ENCODE peak calls at places on chromosomes 13 and 19, in eight cellular contexts. One of them, this sample, is unnamed.

GRCh38 chr19:16359074-16359473 is 34.4 kb downstream of the KLF2 start:
- DNase-seq in tibial artery: no peak
- DNase-seq in breast epithelium: no peak
- DNase-seq in left ventricle myocardium inferior: no peak
- DNase-seq in fibroblast of pulmonary artery: no peak
- DNase-seq in fibroblast of the aortic adventitia: no peak
- DNase-seq in NB4: no peak
- DNase-seq in CD8-positive, alpha-beta T cell: no peak
- DNase-seq in this sample: no peak

GRCh38 chr13:35789335-35790166 is 313.1 kb upstream of the MAB21L1 start:
- DNase-seq in left ventricle myocardium inferior: no peak
- DNase-seq in tibial artery: no peak
- DNase-seq in NB4: peak
- DNase-seq in breast epithelium: no peak
- DNase-seq in fibroblast of the aortic adventitia: peak
- DNase-seq in fibroblast of pulmonary artery: peak
- DNase-seq in CD8-positive, alpha-beta T cell: no peak
- DNase-seq in this sample: peak

GRCh38 chr13:50357586-50358118 is 342.4 kb downstream of the KCNRG start:
- DNase-seq in tibial artery: no peak
- DNase-seq in CD8-positive, alpha-beta T cell: no peak
- DNase-seq in NB4: no peak
- DNase-seq in breast epithelium: peak
- DNase-seq in left ventricle myocardium inferior: no peak
- DNase-seq in fibroblast of the aortic adventitia: peak
- DNase-seq in fibroblast of pulmonary artery: peak
- DNase-seq in this sample: peak

GRCh38 chr13:99215466-99215865 is 14.8 kb downstream of the UBAC2 start:
- DNase-seq in CD8-positive, alpha-beta T cell: peak
- DNase-seq in breast epithelium: no peak
- DNase-seq in left ventricle myocardium inferior: no peak
- DNase-seq in fibroblast of the aortic adventitia: no peak
- DNase-seq in tibial artery: no peak
- DNase-seq in fibroblast of pulmonary artery: no peak
- DNase-seq in NB4: no peak
- DNase-seq in this sample: no peak

GRCh38 chr19:7697721-7698287 is 4.1 kb downstream of the FCER2 start:
- DNase-seq in NB4: no peak
- DNase-seq in fibroblast of pulmonary artery: no peak
- DNase-seq in breast epithelium: no peak
- DNase-seq in fibroblast of the aortic adventitia: no peak
- DNase-seq in tibial artery: no peak
- DNase-seq in left ventricle myocardium inferior: no peak
- DNase-seq in CD8-positive, alpha-beta T cell: no peak
- DNase-seq in this sample: no peak

GRCh38 chr13:56019606-56020005 is 1121.1 kb upstream of the PRR20A start:
- DNase-seq in fibroblast of the aortic adventitia: no peak
- DNase-seq in left ventricle myocardium inferior: no peak
- DNase-seq in tibial artery: no peak
- DNase-seq in NB4: no peak
- DNase-seq in breast epithelium: no peak
- DNase-seq in fibroblast of pulmonary artery: no peak
- DNase-seq in CD8-positive, alpha-beta T cell: no peak
- DNase-seq in this sample: no peak

GRCh38 chr19:8097681-8098567 is 45.4 kb downstream of the CCL25 start:
- DNase-seq in left ventricle myocardium inferior: no peak
- DNase-seq in fibroblast of pulmonary artery: no peak
- DNase-seq in breast epithelium: no peak
- DNase-seq in CD8-positive, alpha-beta T cell: no peak
- DNase-seq in NB4: no peak
- DNase-seq in fibroblast of the aortic adventitia: no peak
- DNase-seq in tibial artery: no peak
- DNase-seq in this sample: no peak

GRCh38 chr19:46574533-46574932 is 26.6 kb upstream of the CALM3 start:
- DNase-seq in left ventricle myocardium inferior: no peak
- DNase-seq in tibial artery: no peak
- DNase-seq in fibroblast of the aortic adventitia: peak
- DNase-seq in fibroblast of pulmonary artery: no peak
- DNase-seq in NB4: no peak
- DNase-seq in breast epithelium: no peak
- DNase-seq in CD8-positive, alpha-beta T cell: no peak
- DNase-seq in this sample: no peak

GRCh38 chr13:113539176-113539575 is 45.4 kb upstream of the TFDP1 start:
- DNase-seq in CD8-positive, alpha-beta T cell: no peak
- DNase-seq in fibroblast of the aortic adventitia: no peak
- DNase-seq in breast epithelium: peak
- DNase-seq in tibial artery: peak
- DNase-seq in fibroblast of pulmonary artery: no peak
- DNase-seq in left ventricle myocardium inferior: no peak
- DNase-seq in NB4: no peak
- DNase-seq in this sample: no peak

GRCh38 chr13:20140487-20140886 is 20.4 kb downstream of the GJA3 start:
- DNase-seq in tibial artery: no peak
- DNase-seq in fibroblast of pulmonary artery: no peak
- DNase-seq in NB4: no peak
- DNase-seq in CD8-positive, alpha-beta T cell: no peak
- DNase-seq in left ventricle myocardium inferior: no peak
- DNase-seq in breast epithelium: no peak
- DNase-seq in fibroblast of the aortic adventitia: no peak
- DNase-seq in this sample: no peak

GRCh38 chr19:55352040-55352439 is 2.5 kb downstream of the COX6B2 start:
- DNase-seq in breast epithelium: no peak
- DNase-seq in fibroblast of the aortic adventitia: no peak
- DNase-seq in left ventricle myocardium inferior: no peak
- DNase-seq in fibroblast of pulmonary artery: no peak
- DNase-seq in CD8-positive, alpha-beta T cell: no peak
- DNase-seq in NB4: peak
- DNase-seq in tibial artery: no peak
- DNase-seq in this sample: no peak

GRCh38 chr19:43759515-43759914 is 4.8 kb upstream of the SMG9 start:
- DNase-seq in CD8-positive, alpha-beta T cell: no peak
- DNase-seq in NB4: no peak
- DNase-seq in left ventricle myocardium inferior: no peak
- DNase-seq in tibial artery: no peak
- DNase-seq in fibroblast of pulmonary artery: no peak
- DNase-seq in breast epithelium: no peak
- DNase-seq in fibroblast of the aortic adventitia: peak
- DNase-seq in this sample: peak

GRCh38 chr19:19554074-19555023 is 16.3 kb downstream of the CILP2 start:
- DNase-seq in CD8-positive, alpha-beta T cell: peak
- DNase-seq in left ventricle myocardium inferior: peak
- DNase-seq in NB4: peak
- DNase-seq in tibial artery: peak
- DNase-seq in fibroblast of the aortic adventitia: peak
- DNase-seq in breast epithelium: no peak
- DNase-seq in fibroblast of pulmonary artery: peak
- DNase-seq in this sample: peak

GRCh38 chr19:19550972-19551861 is 13.2 kb downstream of the CILP2 start:
- DNase-seq in CD8-positive, alpha-beta T cell: no peak
- DNase-seq in breast epithelium: no peak
- DNase-seq in left ventricle myocardium inferior: no peak
- DNase-seq in fibroblast of the aortic adventitia: no peak
- DNase-seq in NB4: no peak
- DNase-seq in tibial artery: no peak
- DNase-seq in fibroblast of pulmonary artery: no peak
- DNase-seq in this sample: no peak

GRCh38 chr19:19551862-19552192 is 13.8 kb downstream of the CILP2 start:
- DNase-seq in tibial artery: peak
- DNase-seq in fibroblast of the aortic adventitia: no peak
- DNase-seq in left ventricle myocardium inferior: no peak
- DNase-seq in NB4: no peak
- DNase-seq in CD8-positive, alpha-beta T cell: no peak
- DNase-seq in breast epithelium: no peak
- DNase-seq in fibroblast of pulmonary artery: no peak
- DNase-seq in this sample: peak

GRCh38 chr19:19553670-19554069 is 15.6 kb downstream of the CILP2 start:
- DNase-seq in NB4: no peak
- DNase-seq in left ventricle myocardium inferior: no peak
- DNase-seq in tibial artery: no peak
- DNase-seq in fibroblast of the aortic adventitia: no peak
- DNase-seq in breast epithelium: no peak
- DNase-seq in CD8-positive, alpha-beta T cell: no peak
- DNase-seq in fibroblast of pulmonary artery: no peak
- DNase-seq in this sample: no peak

GRCh38 chr19:19552811-19553210 is 14.7 kb downstream of the CILP2 start:
- DNase-seq in left ventricle myocardium inferior: no peak
- DNase-seq in NB4: peak
- DNase-seq in breast epithelium: no peak
- DNase-seq in tibial artery: no peak
- DNase-seq in CD8-positive, alpha-beta T cell: no peak
- DNase-seq in fibroblast of the aortic adventitia: no peak
- DNase-seq in fibroblast of pulmonary artery: peak
- DNase-seq in this sample: peak
- TF ChIP-seq CTCF in left ventricle myocardium inferior: peak
- TF ChIP-seq CTCF in NB4: peak
- TF ChIP-seq CTCF in breast epithelium: no peak
- TF ChIP-seq CTCF in tibial artery: peak
- TF ChIP-seq CTCF in CD8-positive, alpha-beta T cell: peak
- TF ChIP-seq CTCF in fibroblast of the aortic adventitia: peak
- TF ChIP-seq CTCF in fibroblast of pulmonary artery: peak
- TF ChIP-seq CTCF in this sample: peak

GRCh38 chr19:14786421-14786851 is 8.1 kb upstream of the ADGRE2 start:
- DNase-seq in breast epithelium: no peak
- DNase-seq in left ventricle myocardium inferior: no peak
- DNase-seq in NB4: peak
- DNase-seq in tibial artery: peak
- DNase-seq in CD8-positive, alpha-beta T cell: no peak
- DNase-seq in fibroblast of pulmonary artery: peak
- DNase-seq in fibroblast of the aortic adventitia: no peak
- DNase-seq in this sample: no peak
- H3K4me3 ChIP-seq in breast epithelium: peak
- H3K4me3 ChIP-seq in left ventricle myocardium inferior: no peak
- H3K4me3 ChIP-seq in NB4: no peak
- H3K4me3 ChIP-seq in tibial artery: no peak
- H3K4me3 ChIP-seq in CD8-positive, alpha-beta T cell: no peak
- H3K4me3 ChIP-seq in fibroblast of pulmonary artery: no peak
- H3K4me3 ChIP-seq in fibroblast of the aortic adventitia: no peak
- H3K4me3 ChIP-seq in this sample: no peak

GRCh38 chr19:41860419-41861097 is 503 bp downstream of the RPS19 start:
- DNase-seq in breast epithelium: no peak
- DNase-seq in NB4: no peak
- DNase-seq in fibroblast of the aortic adventitia: peak
- DNase-seq in CD8-positive, alpha-beta T cell: no peak
- DNase-seq in fibroblast of pulmonary artery: no peak
- DNase-seq in left ventricle myocardium inferior: no peak
- DNase-seq in tibial artery: no peak
- DNase-seq in this sample: peak
- TF ChIP-seq CTCF in breast epithelium: no peak
- TF ChIP-seq CTCF in NB4: no peak
- TF ChIP-seq CTCF in fibroblast of the aortic adventitia: no peak
- TF ChIP-seq CTCF in CD8-positive, alpha-beta T cell: no peak
- TF ChIP-seq CTCF in fibroblast of pulmonary artery: no peak
- TF ChIP-seq CTCF in left ventricle myocardium inferior: no peak
- TF ChIP-seq CTCF in tibial artery: no peak
- TF ChIP-seq CTCF in this sample: no peak

DNA sequence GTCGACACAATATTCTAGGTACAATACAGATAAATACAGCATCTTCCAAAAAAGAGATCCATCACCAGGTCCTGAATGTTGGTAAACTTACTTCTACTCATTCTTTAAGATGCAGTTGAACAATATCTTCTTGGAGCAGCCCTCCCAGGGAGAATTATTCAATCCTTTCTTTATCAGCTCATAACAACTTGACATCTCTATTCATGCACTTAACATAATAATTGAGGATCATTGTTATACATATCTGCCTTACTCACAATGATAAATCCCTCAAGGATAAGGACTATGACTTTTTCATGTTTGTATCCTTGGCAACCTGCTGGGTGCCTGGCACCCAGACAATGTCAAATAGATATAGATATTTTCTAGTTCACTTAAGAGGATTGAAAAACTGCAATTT is 219.5 kb downstream of the POU4F1 start:
- DNase-seq in fibroblast of the aortic adventitia: no peak
- DNase-seq in NB4: no peak
- DNase-seq in fibroblast of pulmonary artery: no peak
- DNase-seq in left ventricle myocardium inferior: no peak
- DNase-seq in breast epithelium: no peak
- DNase-seq in CD8-positive, alpha-beta T cell: no peak
- DNase-seq in tibial artery: no peak
- DNase-seq in this sample: no peak
- H3K4me3 ChIP-seq in fibroblast of the aortic adventitia: no peak
- H3K4me3 ChIP-seq in NB4: no peak
- H3K4me3 ChIP-seq in fibroblast of pulmonary artery: no peak
- H3K4me3 ChIP-seq in left ventricle myocardium inferior: no peak
- H3K4me3 ChIP-seq in breast epithelium: no peak
- H3K4me3 ChIP-seq in CD8-positive, alpha-beta T cell: no peak
- H3K4me3 ChIP-seq in tibial artery: no peak
- H3K4me3 ChIP-seq in this sample: no peak

GRCh38 chr19:2330632-2331284 is 2.3 kb downstream of the SPPL2B start:
- DNase-seq in NB4: peak
- DNase-seq in fibroblast of pulmonary artery: no peak
- DNase-seq in fibroblast of the aortic adventitia: no peak
- DNase-seq in left ventricle myocardium inferior: no peak
- DNase-seq in tibial artery: no peak
- DNase-seq in CD8-positive, alpha-beta T cell: no peak
- DNase-seq in breast epithelium: no peak
- DNase-seq in this sample: no peak
- TF ChIP-seq CTCF in NB4: no peak
- TF ChIP-seq CTCF in fibroblast of pulmonary artery: no peak
- TF ChIP-seq CTCF in fibroblast of the aortic adventitia: no peak
- TF ChIP-seq CTCF in left ventricle myocardium inferior: no peak
- TF ChIP-seq CTCF in tibial artery: no peak
- TF ChIP-seq CTCF in CD8-positive, alpha-beta T cell: no peak
- TF ChIP-seq CTCF in breast epithelium: no peak
- TF ChIP-seq CTCF in this sample: no peak

This sample was measured in AG10803.